ENCODE peak calls at places on chromosomes 6 and 20, in five cellular contexts. N, O, Q, P and B are unnamed samples. For H3K36me3 and H3K4me1, the result is how much of the 10 kb centered on the place peaks cover.

GRCh38 chr20:1761116-1761515 is 103.5 kb upstream of the SIRPG start:
- DNase-seq in N (peak), Q (no peak), P (peak), O (no peak), B (no peak)

GRCh38 chr6:41570270-41570615 is 24.1 kb downstream of the FOXP4 start:
- DNase-seq in O (peak), Q (no peak), N (no peak), P (no peak), B (no peak)

GRCh38 chr6:160275511-160276003 is 16.9 kb upstream of the SLC22A2 start:
- DNase-seq in N (no peak), O (no peak), Q (no peak), P (no peak), B (no peak)

GRCh38 chr6:110357298-110357695 is 852 bp downstream of the METTL24 start:
- DNase-seq in Q (no peak), P (no peak), N (no peak), O (no peak), B (no peak)

GRCh38 chr6:14887986-14888574 is 357.8 kb upstream of the JARID2 start:
- DNase-seq in Q (no peak), P (no peak), N (no peak), O (no peak), B (no peak)

GRCh38 chr6:122389704-122390103 is 9.7 kb upstream of the HSF2 start:
- DNase-seq in O (no peak), Q (no peak), N (peak), P (no peak), B (no peak)

GRCh38 chr20:38825901-38826625 is 20.6 kb downstream of the PPP1R16B start:
- DNase-seq in N (peak), O (peak), P (no peak), Q (no peak), B (peak)

GRCh38 chr20:1440024-1440423 is 26.6 kb downstream of the NSFL1C start:
- DNase-seq in N (peak), O (no peak), P (no peak), Q (no peak), B (no peak)

GRCh38 chr6:10487668-10488327 is 33.4 kb upstream of the GCNT2 start:
- DNase-seq in P (no peak), N (no peak), Q (no peak), O (no peak), B (no peak)

GRCh38 chr6:96659084-96659845 is 96.3 kb downstream of the FHL5 start:
- DNase-seq in P (no peak), Q (no peak), N (no peak), O (no peak), B (no peak)

GRCh38 chr6:135936606-135937005 is 85.1 kb downstream of the PDE7B start:
- DNase-seq in N (peak), O (no peak), P (peak), Q (no peak), B (no peak)

GRCh38 chr6:52661551-52661950 is 9.4 kb upstream of the TMEM14A start:
- DNase-seq in Q (no peak), N (no peak), P (no peak), O (no peak), B (no peak)

GRCh38 chr20:32338665-32339064 is 19.5 kb upstream of the ASXL1 start:
- DNase-seq in N (no peak), P (peak), O (no peak), Q (peak), B (peak)

GRCh38 chr20:47438464-47439381 is 63.0 kb upstream of the NCOA3 start:
- DNase-seq in Q (peak), N (peak), O (no peak), P (peak), B (no peak)

GRCh38 chr6:37822851-37823682 is 3.5 kb downstream of the ZFAND3 start:
- DNase-seq in Q (no peak), P (no peak), O (no peak), N (peak), B (peak)

GRCh38 chr6:6684365-6684833 is 95.9 kb downstream of the LY86 start:
- DNase-seq in O (no peak), Q (no peak), N (no peak), P (no peak), B (no peak)

GRCh38 chr20:25054995-25055629 is 2.8 kb downstream of the ACSS1 start:
- DNase-seq in Q (peak), O (no peak), P (peak), N (no peak), B (no peak)

GRCh38 chr6:42704937-42705374 is 17.4 kb downstream of the PRPH2 start:
- DNase-seq in O (no peak), Q (no peak), N (no peak), P (no peak), B (no peak)

GRCh38 chr20:25553819-25554296 is 31.5 kb downstream of the NINL start:
- DNase-seq in N (no peak), Q (no peak), P (peak), O (peak), B (peak)

GRCh38 chr6:35687658-35688604 is 784 bp downstream of the FKBP5 start:
- DNase-seq in O (no peak), N (peak), P (peak), Q (peak), B (peak)

GRCh38 chr20:57724610-57725405 is 15.0 kb upstream of the PMEPA1 start:
- DNase-seq in O (peak), Q (no peak), P (no peak), N (no peak), B (no peak)

GRCh38 chr6:17042422-17043147 is 59.3 kb upstream of the STMND1 start:
- DNase-seq in Q (peak), P (peak), N (peak), O (no peak), B (peak)

GRCh38 chr6:15515660-15516375 is 147.0 kb downstream of the DTNBP1 start:
- DNase-seq in P (no peak), N (no peak), Q (no peak), O (no peak), B (no peak)

GRCh38 chr20:36666181-36666740 is 20.3 kb upstream of the SLA2 start:
- DNase-seq in Q (no peak), O (no peak), N (no peak), P (no peak), B (no peak)

GRCh38 chr6:154821099-154821498 is 87.9 kb downstream of the SCAF8 start:
- DNase-seq in P (no peak), N (no peak), O (no peak), Q (no peak), B (no peak)

GRCh38 chr6:56359201-56359899 is 112.0 kb upstream of the COL21A1 start:
- DNase-seq in Q (no peak), P (peak), O (peak), N (peak), B (peak)

GRCh38 chr6:158460602-158461092 is 99.2 kb upstream of the TMEM181 start:
- DNase-seq in Q (no peak), O (peak), N (peak), P (no peak), B (no peak)

GRCh38 chr6:98769546-98769945 is 64.8 kb upstream of the POU3F2 start:
- DNase-seq in N (peak), P (peak), O (peak), Q (no peak), B (no peak)

GRCh38 chr6:48113130-48113529 is 2.1 kb upstream of the PTCHD4 start:
- DNase-seq in Q (no peak), O (no peak), N (no peak), P (no peak), B (no peak)

GRCh38 chr6:13611715-13612114 is 3.4 kb upstream of the NOL7 start:
- DNase-seq in N (no peak), O (no peak), P (no peak), Q (no peak), B (no peak)

GRCh38 chr6:105077592-105078463 is 102.0 kb downstream of the POPDC3 start:
- DNase-seq in P (no peak), Q (no peak), O (peak), N (peak), B (no peak)

GRCh38 chr6:110285306-110286060 is 72.7 kb downstream of the METTL24 start:
- DNase-seq in O (no peak), N (no peak), Q (no peak), P (no peak), B (peak)

GRCh38 chr6:86355271-86355670 is 582.1 kb upstream of the HTR1E start:
- DNase-seq in Q (no peak), O (no peak), N (no peak), P (no peak), B (no peak)

GRCh38 chr6:137160763-137161162 is 12.7 kb downstream of the IL22RA2 start:
- DNase-seq in O (no peak), P (no peak), N (peak), Q (no peak), B (no peak)

GRCh38 chr6:92376711-92377110 is 1042.6 kb downstream of the EPHA7 start:
- DNase-seq in P (no peak), Q (no peak), O (peak), N (no peak), B (no peak)

GRCh38 chr6:11645016-11645415 is 107.5 kb downstream of the TMEM170B start:
- DNase-seq in O (no peak), P (no peak), N (no peak), Q (no peak), B (no peak)

GRCh38 chr20:1298166-1298565 is 30.8 kb downstream of the SDCBP2 start:
- DNase-seq in N (no peak), O (no peak), Q (no peak), P (no peak), B (no peak)

GRCh38 chr20:3740600-3741301 is 8.3 kb downstream of the HSPA12B start:
- DNase-seq in Q (no peak), O (no peak), N (no peak), P (no peak), B (no peak)

GRCh38 chr20:3739054-3739925 is 6.8 kb downstream of the HSPA12B start:
- DNase-seq in N (no peak), P (peak), O (no peak), Q (no peak), B (no peak)

GRCh38 chr20:3735768-3736167 is 3.3 kb downstream of the HSPA12B start:
- DNase-seq in N (no peak), Q (no peak), O (no peak), P (no peak), B (no peak)

GRCh38 chr20:3739926-3740599 is 7.6 kb downstream of the HSPA12B start:
- DNase-seq in O (no peak), P (no peak), N (no peak), Q (no peak), B (no peak)

GRCh38 chr20:3738109-3739053 is 5.9 kb downstream of the HSPA12B start:
- DNase-seq in N (no peak), Q (no peak), O (no peak), P (no peak), B (no peak)
- H3K27ac ChIP-seq in N (no peak), Q (no peak), O (no peak), P (no peak), B (no peak)

GRCh38 chr6:147301070-147301469 is 96.9 kb downstream of the STXBP5 start:
- DNase-seq in Q (no peak), O (no peak), N (no peak), P (no peak), B (no peak)

GRCh38 chr6:147299035-147299434 is 94.8 kb downstream of the STXBP5 start:
- DNase-seq in Q (no peak), P (no peak), N (no peak), O (no peak), B (no peak)

GRCh38 chr6:147297663-147298313 is 93.6 kb downstream of the STXBP5 start:
- DNase-seq in O (no peak), N (no peak), Q (no peak), P (no peak), B (no peak)

GRCh38 chr6:147298461-147298860 is 94.2 kb downstream of the STXBP5 start:
- DNase-seq in P (no peak), Q (no peak), O (no peak), N (peak), B (no peak)

GRCh38 chr6:147297124-147297523 is 92.9 kb downstream of the STXBP5 start:
- DNase-seq in P (no peak), Q (no peak), O (no peak), N (no peak), B (no peak)
- H3K36me3 ChIP-seq in P (under half), Q (under half), O (half or more), N (under half), B (under half)

DNA sequence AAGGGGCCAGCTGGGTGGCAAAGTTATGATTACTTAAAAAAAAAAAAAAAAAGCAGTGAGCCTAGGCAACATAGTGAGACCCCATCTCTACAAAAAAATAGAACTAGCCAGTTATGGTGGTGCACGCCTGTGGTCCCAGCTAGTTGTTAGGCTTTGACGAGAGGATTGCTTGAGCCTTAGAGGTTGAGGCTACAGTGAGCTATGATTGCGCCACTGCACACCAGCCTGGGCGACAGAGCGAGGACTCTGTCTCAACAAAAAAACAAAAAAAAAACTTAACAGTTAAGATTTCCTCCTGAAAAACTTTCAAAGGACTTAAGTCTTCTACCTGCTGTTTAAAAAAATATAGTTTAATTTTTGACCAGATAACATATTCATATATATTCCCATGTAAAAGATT is 2.4 kb downstream of the GTSF1L start:
- DNase-seq in O (no peak), Q (no peak), N (no peak), P (no peak), B (no peak)
- H3K4me1 ChIP-seq in O (under half), Q (under half), N (under half), P (under half), B (under half)

DNA sequence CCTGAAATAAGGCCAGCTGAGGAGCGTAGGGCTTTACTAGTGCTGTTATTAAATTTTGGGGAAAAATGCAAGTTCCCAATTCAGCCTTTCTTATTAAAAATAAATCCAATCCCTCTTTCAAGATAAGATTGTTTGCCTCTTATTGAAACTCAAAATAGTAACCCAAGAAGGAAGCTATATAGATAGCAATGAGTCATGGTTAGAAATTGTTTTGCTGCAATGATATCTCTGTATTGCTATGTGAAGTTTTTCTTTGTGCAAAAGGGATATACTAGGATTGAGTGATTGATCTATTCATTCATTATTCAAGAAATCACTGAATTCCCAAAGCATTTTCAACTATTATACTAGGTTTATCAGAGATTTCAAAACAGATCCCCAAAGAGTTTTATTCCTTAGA is 93.0 kb upstream of the HDAC2 start:
- DNase-seq in Q (no peak), O (no peak), N (no peak), P (no peak), B (no peak)
- H3K27ac ChIP-seq in Q (no peak), O (no peak), N (no peak), P (no peak), B (no peak)